ENCODE peak calls at places on chromosomes 2 and 18, in six cellular contexts. Q is B cell, L is astrocyte, A is tibial nerve, E is WERI-Rb-1, R is Peyer's patch. U is an unnamed sample.
A peak's percentile ranks its signal among the peaks of the same experiment; 100 is the strongest.

GRCh38 chr2:54709341-54709809 is 14.1 kb upstream of the EML6 start:
- DNase-seq in E (no peak), Q (no peak), A (no peak), L (no peak), R (peak; percentile 78), U (no peak)

GRCh38 chr18:63088262-63088661 is 231.3 kb downstream of the BCL2 start:
- DNase-seq in E (no peak), R (no peak), L (no peak), A (no peak), Q (no peak), U (no peak)

GRCh38 chr2:26462511-26463251 is 15.2 kb downstream of the OTOF start:
- DNase-seq in R (peak; percentile 66), L (peak; percentile 65), A (peak; percentile 44), Q (no peak), E (peak; percentile 85), U (no peak)

GRCh38 chr2:55581875-55582547 is 35.4 kb downstream of the PPP4R3B start:
- DNase-seq in R (no peak), E (no peak), Q (no peak), A (no peak), L (peak; percentile 12), U (no peak)

GRCh38 chr18:47747260-47747795 is 183.1 kb downstream of the SMAD2 start:
- DNase-seq in A (no peak), E (no peak), R (no peak), L (no peak), Q (no peak), U (no peak)

GRCh38 chr2:201260302-201260800 is at the start of gene CASP8:
- DNase-seq in A (no peak), R (no peak), L (peak; percentile 33), E (no peak), Q (peak; percentile 83), U (peak; percentile 91)

GRCh38 chr18:66995270-66995669 is 391.4 kb upstream of the CDH19 start:
- DNase-seq in L (no peak), R (no peak), Q (no peak), E (no peak), A (no peak), U (no peak)

GRCh38 chr2:28522479-28522878 is 26.6 kb downstream of the PLB1 start:
- DNase-seq in L (no peak), Q (no peak), E (peak; percentile 72), R (no peak), A (no peak), U (no peak)

GRCh38 chr2:26892916-26893524 is 45.1 kb downstream of the DPYSL5 start:
- DNase-seq in L (no peak), Q (no peak), A (no peak), E (no peak), R (no peak), U (no peak)

GRCh38 chr2:128765822-128766221 is 447.2 kb upstream of the HS6ST1 start:
- DNase-seq in E (peak; percentile 90), R (no peak), A (no peak), L (no peak), Q (no peak), U (no peak)

DNA sequence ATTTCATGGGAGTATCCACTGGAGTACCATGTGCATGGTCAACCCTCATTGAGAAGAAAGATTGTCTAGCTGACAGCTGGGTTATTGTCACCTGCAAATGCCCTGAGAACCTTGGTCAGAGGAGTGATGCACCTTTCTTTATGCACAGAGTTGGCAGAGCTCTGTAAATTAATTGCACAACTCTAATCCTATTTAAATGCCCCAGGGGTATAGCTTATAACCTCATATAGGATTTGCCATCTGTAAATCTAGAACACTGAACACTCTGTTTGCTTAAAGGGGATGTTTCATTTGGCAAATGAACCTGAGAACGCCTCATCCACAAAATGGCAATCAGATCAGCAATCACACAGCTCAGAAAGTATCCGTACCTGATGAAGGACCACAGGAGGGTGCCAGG is 71.8 kb upstream of the SP5 start:
- DNase-seq in E (no peak), L (no peak), Q (no peak), R (no peak), A (no peak), U (no peak)
- TF ChIP-seq CTCF in E (no peak), L (no peak), Q (no peak), R (no peak), A (no peak), U (no peak)

GRCh38 chr2:127025357-127026062 is 81.4 kb downstream of the BIN1 start:
- DNase-seq in L (peak; percentile 94), E (peak; percentile 94), R (peak; percentile 69), Q (peak; percentile 50), A (peak; percentile 43), U (peak; percentile 46)
- TF ChIP-seq CTCF in L (peak; percentile 22), E (peak; percentile 63), R (peak; percentile 10), Q (no peak), A (no peak), U (peak; percentile 28)

DNA sequence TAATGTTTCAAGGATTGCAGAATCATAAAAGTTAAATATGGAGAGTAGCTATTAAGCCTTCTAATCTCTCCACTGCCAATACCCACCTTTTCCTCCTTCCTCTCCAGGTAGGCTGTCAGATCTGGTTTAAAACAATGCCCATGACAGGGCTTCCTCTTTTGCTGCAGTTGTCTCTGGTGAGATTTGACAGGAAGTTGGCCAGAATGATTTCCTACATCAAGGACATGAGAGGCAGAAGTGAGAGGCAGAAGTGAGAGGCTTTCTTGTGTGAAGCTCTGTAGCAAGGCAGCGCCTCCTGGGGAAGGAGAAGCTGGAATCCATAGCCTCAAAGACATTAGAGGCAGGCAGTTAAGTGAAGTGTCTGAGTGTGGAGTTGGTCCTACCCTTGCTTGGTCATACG is 385.7 kb downstream of the HRH4 start:
- DNase-seq in E (no peak), R (no peak), Q (no peak), L (no peak), A (no peak), U (no peak)
- TF ChIP-seq CTCF in E (no peak), R (no peak), Q (no peak), L (no peak), A (no peak), U (no peak)

GRCh38 chr2:121689356-121689755 is 40.1 kb upstream of the CLASP1 start:
- DNase-seq in A (no peak), R (no peak), Q (no peak), E (peak; percentile 24), L (peak; percentile 44), U (no peak)
- TF ChIP-seq CTCF in A (peak; percentile 24), R (no peak), Q (no peak), E (peak; percentile 25), L (peak; percentile 34), U (no peak)

DNA sequence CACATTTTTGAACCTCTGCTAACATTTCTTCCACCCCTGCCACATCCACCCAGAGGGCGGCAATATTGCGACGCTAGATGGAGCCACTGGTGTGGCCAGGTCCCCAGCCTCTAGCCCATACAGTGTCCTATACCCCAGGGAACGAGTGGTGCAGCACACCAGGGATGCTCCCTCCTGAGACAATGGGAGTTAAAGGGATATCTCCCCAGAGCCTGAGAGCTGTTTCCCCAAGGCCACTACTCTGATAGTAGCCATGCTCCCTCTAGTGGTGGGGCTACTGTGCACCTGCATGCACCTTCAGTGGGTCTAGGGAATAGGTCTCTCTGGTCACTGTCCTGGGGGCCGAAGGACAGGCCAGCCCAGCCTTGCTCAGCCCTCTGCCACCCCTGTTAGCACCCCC is 336.4 kb upstream of the FSHR start:
- DNase-seq in Q (no peak), L (no peak), E (peak; percentile 79), R (no peak), A (no peak), U (peak; percentile 47)
- TF ChIP-seq CTCF in Q (no peak), L (no peak), E (peak; percentile 91), R (peak; percentile 59), A (no peak), U (peak; percentile 63)

GRCh38 chr2:240295256-240296103 is 140.0 kb upstream of the GPC1 start:
- DNase-seq in A (no peak), Q (no peak), L (no peak), E (no peak), R (no peak), U (no peak)
- TF ChIP-seq CTCF in A (no peak), Q (no peak), L (no peak), E (no peak), R (no peak), U (no peak)

DNA sequence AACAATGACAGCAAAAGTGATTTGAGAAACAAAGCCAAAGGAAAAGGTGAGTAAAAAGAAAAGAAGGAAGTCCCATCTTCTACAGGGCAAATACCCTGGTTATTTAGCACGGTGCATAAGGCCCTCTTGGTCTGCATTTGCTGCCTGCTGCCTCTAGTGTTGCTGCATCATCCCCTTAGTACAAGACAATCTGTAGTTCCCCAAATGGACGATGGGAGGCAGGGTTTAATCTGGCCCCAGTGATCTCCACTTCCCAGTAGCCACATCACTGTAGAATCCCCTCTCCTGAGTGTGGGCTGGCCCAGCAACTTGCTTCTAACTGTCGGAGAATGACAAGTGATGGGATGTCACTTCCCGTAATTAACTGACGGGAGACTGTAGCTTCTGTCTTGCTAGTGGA is 85.1 kb downstream of the CTAGE1 start:
- DNase-seq in A (no peak), L (no peak), Q (no peak), E (no peak), R (no peak), U (no peak)
- TF ChIP-seq CTCF in A (no peak), L (no peak), Q (no peak), E (no peak), R (no peak), U (no peak)

DNA sequence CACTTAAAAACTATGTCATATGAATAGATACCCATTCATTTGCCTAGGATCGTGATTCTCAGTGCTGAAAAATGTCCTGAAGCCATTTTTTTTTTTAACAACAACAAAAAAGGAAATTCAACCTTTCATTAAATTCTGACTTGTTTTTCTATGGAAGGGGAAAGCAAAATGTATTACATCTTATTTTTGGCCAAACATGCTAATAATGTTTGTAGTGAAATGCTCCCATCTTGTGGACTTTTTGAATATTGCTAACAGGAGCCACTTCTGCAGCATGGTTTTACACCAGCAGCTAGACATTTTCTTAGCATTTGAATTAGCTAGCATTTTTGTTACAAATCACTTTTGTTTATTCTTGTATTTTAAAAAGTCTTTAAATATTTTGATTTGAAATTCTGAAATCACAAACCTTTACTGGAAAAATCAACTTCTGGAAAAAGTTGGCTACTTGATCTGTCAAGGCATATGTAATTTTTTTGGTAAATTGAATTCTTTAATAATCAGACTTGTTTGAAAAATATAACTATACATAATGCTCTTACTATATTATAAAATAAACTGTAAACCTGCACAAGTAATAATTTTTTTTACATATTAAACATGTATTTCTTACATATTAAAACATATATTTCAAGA is 75.8 kb downstream of the KIDINS220 start:
- DNase-seq in E (no peak), L (peak; percentile 12), Q (no peak), R (no peak), A (no peak), U (peak; percentile 53)
- TF ChIP-seq CTCF in E (peak; percentile 37), L (peak; percentile 62), Q (peak; percentile 29), R (peak; percentile 56), A (peak; percentile 57), U (peak; percentile 57)

DNA sequence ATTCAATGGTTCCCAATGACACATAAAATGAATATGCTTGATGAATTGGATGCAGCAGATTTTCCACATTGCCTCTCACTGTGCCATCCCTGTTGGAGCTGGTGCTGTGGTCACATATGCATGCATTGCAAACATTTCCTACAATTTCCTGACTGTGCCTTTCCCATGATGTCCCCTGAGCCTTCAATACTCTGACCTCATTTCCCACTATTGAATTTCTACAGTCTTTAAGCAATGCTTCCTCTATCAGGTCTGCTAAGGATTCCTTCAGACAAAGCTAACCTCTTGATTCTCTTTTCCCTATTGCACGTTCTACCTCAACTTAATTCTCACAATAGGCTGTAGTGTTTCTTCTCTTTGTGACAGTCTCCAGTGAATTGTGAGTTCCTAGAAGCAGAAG is 342.5 kb upstream of the CRIM1 start:
- DNase-seq in E (no peak), L (no peak), A (no peak), Q (no peak), R (no peak), U (no peak)
- TF ChIP-seq CTCF in E (no peak), L (no peak), A (no peak), Q (no peak), R (no peak), U (no peak)

U was measured in MM.1S.